ENCODE peak calls at places on chromosomes 5 and 9, in eight cellular contexts. One of them, this sample, is unnamed. For H3K4me1, the result is how much of the 10 kb centered on the place peaks cover.

GRCh38 chr5:56412601-56413379 is 179.7 kb upstream of the ANKRD55 start:
- DNase-seq in endothelial cell of umbilical vein: no peak
- DNase-seq in tibial artery: peak
- DNase-seq in neuronal stem cell: no peak
- DNase-seq in transverse colon: peak
- DNase-seq in aorta: peak
- DNase-seq in cardiac muscle cell: no peak
- DNase-seq in right atrium auricular region: peak
- DNase-seq in this sample: no peak

GRCh38 chr9:79701651-79702050 is 129.9 kb downstream of the TLE4 start:
- DNase-seq in tibial artery: peak
- DNase-seq in aorta: peak
- DNase-seq in transverse colon: peak
- DNase-seq in cardiac muscle cell: no peak
- DNase-seq in right atrium auricular region: no peak
- DNase-seq in neuronal stem cell: no peak
- DNase-seq in endothelial cell of umbilical vein: no peak
- DNase-seq in this sample: no peak

GRCh38 chr5:998975-999501 is 9.6 kb upstream of the NKD2 start:
- DNase-seq in transverse colon: peak
- DNase-seq in cardiac muscle cell: no peak
- DNase-seq in endothelial cell of umbilical vein: no peak
- DNase-seq in tibial artery: peak
- DNase-seq in right atrium auricular region: peak
- DNase-seq in aorta: peak
- DNase-seq in neuronal stem cell: no peak
- DNase-seq in this sample: no peak

GRCh38 chr9:132543960-132544359 is 38.4 kb upstream of the BARHL1 start:
- DNase-seq in transverse colon: no peak
- DNase-seq in tibial artery: no peak
- DNase-seq in neuronal stem cell: no peak
- DNase-seq in cardiac muscle cell: no peak
- DNase-seq in aorta: no peak
- DNase-seq in right atrium auricular region: no peak
- DNase-seq in endothelial cell of umbilical vein: no peak
- DNase-seq in this sample: no peak

GRCh38 chr9:123300554-123300953 is 32.2 kb upstream of the STRBP start:
- DNase-seq in neuronal stem cell: no peak
- DNase-seq in cardiac muscle cell: no peak
- DNase-seq in tibial artery: no peak
- DNase-seq in endothelial cell of umbilical vein: no peak
- DNase-seq in transverse colon: no peak
- DNase-seq in aorta: no peak
- DNase-seq in right atrium auricular region: no peak
- DNase-seq in this sample: no peak

GRCh38 chr9:4143951-4144717 is 155.7 kb downstream of the GLIS3 start:
- DNase-seq in endothelial cell of umbilical vein: no peak
- DNase-seq in neuronal stem cell: peak
- DNase-seq in tibial artery: no peak
- DNase-seq in right atrium auricular region: no peak
- DNase-seq in cardiac muscle cell: no peak
- DNase-seq in aorta: no peak
- DNase-seq in transverse colon: no peak
- DNase-seq in this sample: no peak

GRCh38 chr5:15526413-15526812 is 26.4 kb downstream of the FBXL7 start:
- DNase-seq in tibial artery: no peak
- DNase-seq in endothelial cell of umbilical vein: no peak
- DNase-seq in aorta: no peak
- DNase-seq in transverse colon: no peak
- DNase-seq in neuronal stem cell: no peak
- DNase-seq in right atrium auricular region: no peak
- DNase-seq in cardiac muscle cell: no peak
- DNase-seq in this sample: no peak

GRCh38 chr5:166370928-166371690 is 1920.3 kb upstream of the WWC1 start:
- DNase-seq in tibial artery: no peak
- DNase-seq in right atrium auricular region: no peak
- DNase-seq in cardiac muscle cell: no peak
- DNase-seq in transverse colon: no peak
- DNase-seq in neuronal stem cell: no peak
- DNase-seq in endothelial cell of umbilical vein: no peak
- DNase-seq in aorta: no peak
- DNase-seq in this sample: no peak

GRCh38 chr5:68447121-68447520 is 231.6 kb downstream of the PIK3R1 start:
- DNase-seq in tibial artery: no peak
- DNase-seq in aorta: no peak
- DNase-seq in endothelial cell of umbilical vein: no peak
- DNase-seq in cardiac muscle cell: no peak
- DNase-seq in neuronal stem cell: no peak
- DNase-seq in transverse colon: no peak
- DNase-seq in right atrium auricular region: no peak
- DNase-seq in this sample: no peak

GRCh38 chr9:70411141-70411929 is 3.1 kb downstream of the KLF9 start:
- DNase-seq in cardiac muscle cell: peak
- DNase-seq in right atrium auricular region: peak
- DNase-seq in aorta: peak
- DNase-seq in neuronal stem cell: no peak
- DNase-seq in tibial artery: peak
- DNase-seq in transverse colon: peak
- DNase-seq in endothelial cell of umbilical vein: peak
- DNase-seq in this sample: peak

GRCh38 chr9:130912932-130913598 is 16.5 kb upstream of the QRFP start:
- DNase-seq in transverse colon: no peak
- DNase-seq in neuronal stem cell: no peak
- DNase-seq in aorta: peak
- DNase-seq in cardiac muscle cell: no peak
- DNase-seq in right atrium auricular region: peak
- DNase-seq in endothelial cell of umbilical vein: peak
- DNase-seq in tibial artery: peak
- DNase-seq in this sample: no peak

GRCh38 chr5:112902561-112902960 is 19.5 kb downstream of the REEP5 start:
- DNase-seq in right atrium auricular region: no peak
- DNase-seq in aorta: no peak
- DNase-seq in endothelial cell of umbilical vein: no peak
- DNase-seq in cardiac muscle cell: no peak
- DNase-seq in transverse colon: no peak
- DNase-seq in tibial artery: no peak
- DNase-seq in neuronal stem cell: no peak
- DNase-seq in this sample: no peak

GRCh38 chr5:177495243-177496060 is 2.0 kb downstream of the PDLIM7 start:
- DNase-seq in right atrium auricular region: peak
- DNase-seq in transverse colon: peak
- DNase-seq in endothelial cell of umbilical vein: peak
- DNase-seq in cardiac muscle cell: peak
- DNase-seq in tibial artery: peak
- DNase-seq in neuronal stem cell: peak
- DNase-seq in aorta: peak
- DNase-seq in this sample: no peak

DNA sequence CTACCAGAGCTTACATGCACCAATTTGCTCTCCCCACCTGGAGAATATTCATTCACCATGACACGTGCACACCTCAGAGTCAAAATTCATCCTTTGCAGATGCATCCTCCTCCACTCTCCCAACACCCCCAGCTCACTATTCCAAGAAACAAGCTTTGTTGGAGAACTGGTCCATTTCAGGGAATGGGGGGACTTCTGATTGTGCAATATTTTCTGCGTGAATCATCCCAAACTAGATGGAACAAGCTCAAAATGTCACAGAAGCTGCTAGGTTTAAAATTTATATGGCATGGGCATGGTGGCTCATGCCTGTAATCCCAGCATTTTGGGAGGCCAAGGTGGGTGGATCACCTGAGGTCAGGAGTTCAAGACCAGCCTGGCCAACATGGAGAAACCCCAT is 3.6 kb downstream of the GLDC start:
- DNase-seq in right atrium auricular region: no peak
- DNase-seq in tibial artery: no peak
- DNase-seq in aorta: no peak
- DNase-seq in transverse colon: no peak
- DNase-seq in cardiac muscle cell: no peak
- DNase-seq in endothelial cell of umbilical vein: no peak
- DNase-seq in neuronal stem cell: no peak
- DNase-seq in this sample: no peak
- H3K27ac ChIP-seq in right atrium auricular region: no peak
- H3K27ac ChIP-seq in tibial artery: no peak
- H3K27ac ChIP-seq in aorta: no peak
- H3K27ac ChIP-seq in transverse colon: no peak
- H3K27ac ChIP-seq in cardiac muscle cell: no peak
- H3K27ac ChIP-seq in endothelial cell of umbilical vein: no peak
- H3K27ac ChIP-seq in neuronal stem cell: no peak
- H3K27ac ChIP-seq in this sample: no peak

DNA sequence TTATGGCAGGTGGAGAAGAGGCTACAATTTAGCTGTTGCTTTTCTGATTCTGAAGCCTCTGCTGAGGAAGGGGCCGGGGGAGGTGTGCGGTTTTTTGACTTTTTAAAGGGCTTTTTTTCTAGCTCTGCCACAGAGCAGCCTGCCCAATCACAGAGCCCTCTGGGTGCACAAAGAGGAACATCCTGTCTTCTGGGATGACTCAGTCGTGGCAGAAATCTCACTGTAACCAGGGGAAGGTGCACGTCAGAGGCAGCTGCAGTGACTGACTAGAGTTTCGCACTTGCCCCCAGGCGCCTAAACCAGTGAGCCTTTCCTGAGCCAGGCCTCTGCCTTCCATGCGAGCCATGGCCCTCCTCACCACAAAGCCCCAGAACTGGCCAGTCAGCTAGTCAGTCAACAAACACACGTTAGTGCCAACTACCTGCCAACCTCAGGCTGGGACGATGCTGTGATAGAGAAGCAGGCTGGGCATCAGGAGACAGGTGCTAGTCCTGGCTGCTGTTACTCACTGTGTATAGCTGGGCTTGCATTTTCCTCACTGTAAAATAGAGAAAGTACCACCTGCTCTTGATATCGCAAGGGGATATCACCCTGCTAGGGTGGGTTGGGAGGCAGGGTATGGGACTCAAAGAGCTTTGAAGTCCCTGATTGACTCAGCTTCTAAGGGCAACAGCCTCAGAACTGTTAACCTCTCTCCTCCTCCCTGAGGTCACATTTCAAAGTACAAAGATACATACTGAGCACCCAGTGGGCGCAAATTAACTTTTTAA is 2.2 kb downstream of the AKNA start:
- DNase-seq in aorta: peak
- DNase-seq in right atrium auricular region: peak
- DNase-seq in cardiac muscle cell: no peak
- DNase-seq in tibial artery: peak
- DNase-seq in neuronal stem cell: no peak
- DNase-seq in endothelial cell of umbilical vein: peak
- DNase-seq in transverse colon: peak
- DNase-seq in this sample: peak
- H3K4me3 ChIP-seq in aorta: no peak
- H3K4me3 ChIP-seq in right atrium auricular region: peak
- H3K4me3 ChIP-seq in cardiac muscle cell: peak
- H3K4me3 ChIP-seq in tibial artery: peak
- H3K4me3 ChIP-seq in neuronal stem cell: no peak
- H3K4me3 ChIP-seq in endothelial cell of umbilical vein: no peak
- H3K4me3 ChIP-seq in transverse colon: peak
- H3K4me3 ChIP-seq in this sample: peak

GRCh38 chr5:132498152-132498551 is 7.6 kb upstream of the IRF1 start:
- DNase-seq in tibial artery: peak
- DNase-seq in transverse colon: no peak
- DNase-seq in endothelial cell of umbilical vein: peak
- DNase-seq in neuronal stem cell: no peak
- DNase-seq in aorta: peak
- DNase-seq in cardiac muscle cell: no peak
- DNase-seq in right atrium auricular region: peak
- DNase-seq in this sample: no peak
- H3K4me1 ChIP-seq in tibial artery: under half
- H3K4me1 ChIP-seq in transverse colon: half or more
- H3K4me1 ChIP-seq in endothelial cell of umbilical vein: under half
- H3K4me1 ChIP-seq in neuronal stem cell: under half
- H3K4me1 ChIP-seq in aorta: under half
- H3K4me1 ChIP-seq in cardiac muscle cell: under half
- H3K4me1 ChIP-seq in right atrium auricular region: half or more
- H3K4me1 ChIP-seq in this sample: under half

GRCh38 chr9:86766912-86767311 is 180.4 kb downstream of the GAS1 start:
- DNase-seq in aorta: peak
- DNase-seq in tibial artery: peak
- DNase-seq in neuronal stem cell: peak
- DNase-seq in right atrium auricular region: peak
- DNase-seq in cardiac muscle cell: no peak
- DNase-seq in endothelial cell of umbilical vein: no peak
- DNase-seq in transverse colon: peak
- DNase-seq in this sample: no peak
- H3K27ac ChIP-seq in aorta: no peak
- H3K27ac ChIP-seq in tibial artery: no peak
- H3K27ac ChIP-seq in neuronal stem cell: no peak
- H3K27ac ChIP-seq in right atrium auricular region: no peak
- H3K27ac ChIP-seq in cardiac muscle cell: no peak
- H3K27ac ChIP-seq in endothelial cell of umbilical vein: no peak
- H3K27ac ChIP-seq in transverse colon: no peak
- H3K27ac ChIP-seq in this sample: no peak

This sample was measured in naive thymus-derived CD4-positive, alpha-beta T cell.